ENCODE peak calls at places on chromosomes 11 and 22, in seven cellular contexts. T, O, G, E, B, Y and W are unnamed samples.

GRCh38 chr11:96272542-96273306 is 70.3 kb downstream of the MAML2 start:
- DNase-seq in T (no peak), O (no peak), G (peak; percentile 95), E (no peak), B (no peak), Y (no peak), W (no peak)

GRCh38 chr11:76621866-76622265 is 48.7 kb downstream of the LRRC32 start:
- DNase-seq in T (no peak), O (no peak), G (no peak), E (no peak), B (no peak), Y (no peak), W (no peak)

GRCh38 chr11:69902337-69902736 is 83.1 kb upstream of the FGF3 start:
- DNase-seq in T (peak; percentile 26), O (no peak), G (no peak), E (no peak), B (no peak), Y (no peak), W (no peak)

GRCh38 chr11:120057595-120058581 is 80.0 kb downstream of the TRIM29 start:
- DNase-seq in T (peak; percentile 55), O (peak; percentile 50), G (peak; percentile 51), E (no peak), B (no peak), Y (no peak), W (no peak)

GRCh38 chr11:75873417-75874148 is 58.6 kb downstream of the UVRAG start:
- DNase-seq in T (no peak), O (peak; percentile 24), G (no peak), E (no peak), B (no peak), Y (no peak), W (no peak)

GRCh38 chr22:44458044-44459020 is 39.7 kb downstream of the RTL6 start:
- DNase-seq in T (no peak), O (no peak), G (no peak), E (no peak), B (no peak), Y (no peak), W (no peak)

GRCh38 chr11:3837793-3838192 is 3.0 kb downstream of the RHOG start:
- DNase-seq in T (peak; percentile 81), O (no peak), G (no peak), E (no peak), B (no peak), Y (no peak), W (no peak)

GRCh38 chr22:25351631-25352293 is 132.3 kb downstream of the CRYBB2 start:
- DNase-seq in T (no peak), O (no peak), G (no peak), E (no peak), B (no peak), Y (no peak), W (no peak)

GRCh38 chr11:128133501-128133900 is 453.9 kb downstream of the ETS1 start:
- DNase-seq in T (peak; percentile 69), O (peak; percentile 79), G (no peak), E (no peak), B (no peak), Y (no peak), W (no peak)

GRCh38 chr11:75365711-75366181 is 14.3 kb upstream of the ARRB1 start:
- DNase-seq in T (peak; percentile 12), O (no peak), G (peak; percentile 58), E (no peak), B (no peak), Y (no peak), W (no peak)

GRCh38 chr11:100817620-100818019 is 130.5 kb downstream of the ARHGAP42 start:
- DNase-seq in T (no peak), O (no peak), G (no peak), E (no peak), B (no peak), Y (no peak), W (no peak)

DNA sequence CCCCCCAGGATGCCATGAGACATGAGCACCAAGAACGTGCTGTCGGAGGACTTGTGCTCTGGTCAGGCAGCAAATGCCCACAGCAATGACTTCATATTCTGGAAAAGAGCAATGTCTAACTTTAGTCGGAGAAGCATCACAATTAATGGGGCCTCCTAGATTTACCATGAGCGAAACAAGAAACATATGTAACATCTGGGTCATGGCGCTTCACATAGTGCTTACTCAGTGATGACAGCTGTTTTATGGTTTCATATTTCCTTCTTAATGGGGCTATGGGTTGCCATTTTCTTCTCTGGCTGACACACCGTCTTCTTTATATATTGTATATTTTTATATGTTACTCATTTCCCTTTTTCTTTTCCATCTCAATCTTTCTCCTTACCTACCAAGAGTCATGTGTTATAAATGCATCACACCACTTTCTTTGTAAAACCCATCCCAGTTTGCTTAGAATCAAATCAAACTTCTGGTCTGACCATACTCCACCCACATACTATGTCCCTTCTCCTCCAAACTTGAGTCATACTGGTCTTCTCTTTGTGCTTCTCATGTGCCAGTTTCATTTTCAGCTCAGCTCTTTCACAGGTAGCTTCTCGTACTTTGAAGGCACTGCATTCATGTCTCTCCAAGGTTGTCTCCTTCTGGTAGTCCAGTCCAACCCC is 9.4 kb upstream of the CASP12 start:
- DNase-seq in T (no peak), O (no peak), G (no peak), E (no peak), B (peak; percentile 79), Y (no peak), W (no peak)
- H3K27ac ChIP-seq in T (no peak overlapping the region), O (no peak overlapping the region), G (no peak overlapping the region), E (no peak overlapping the region), B (peak overlapping the region; percentile 86), Y (no peak overlapping the region), W (no peak overlapping the region)

GRCh38 chr11:67406420-67406968 is 2.6 kb downstream of the TBC1D10C start:
- DNase-seq in T (no peak), O (no peak), G (no peak), E (no peak), B (no peak), Y (no peak), W (no peak)
- H3K27ac ChIP-seq in T (no peak overlapping the region), O (no peak overlapping the region), G (no peak overlapping the region), E (peak overlapping the region; percentile 77), B (no peak overlapping the region), Y (peak overlapping the region; percentile 100), W (no peak overlapping the region)

DNA sequence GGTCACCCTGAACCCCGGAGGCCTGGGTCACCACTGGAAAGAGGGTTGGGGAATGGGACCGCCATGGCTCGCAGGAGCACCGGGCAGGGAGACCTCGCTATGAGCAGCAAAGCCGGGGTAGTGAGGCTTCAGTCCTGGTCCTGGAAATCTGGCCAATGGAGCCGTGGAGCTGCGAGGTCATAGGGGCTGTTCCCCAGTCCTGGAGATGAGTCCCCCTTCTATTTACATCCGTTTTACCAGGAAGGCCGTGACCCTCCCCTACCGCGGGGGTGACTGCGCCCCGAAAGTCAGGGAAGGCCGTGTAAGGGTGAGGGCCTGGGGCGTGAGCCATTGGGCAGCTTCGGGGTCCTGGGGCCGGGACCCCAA is 449 bp downstream of the PIDD1 start:
- DNase-seq in T (no peak), O (no peak), G (no peak), E (no peak), B (no peak), Y (no peak), W (no peak)
- H3K27ac ChIP-seq in T (no peak overlapping the region), O (no peak overlapping the region), G (no peak overlapping the region), E (peak overlapping the region; percentile 92), B (no peak overlapping the region), Y (peak overlapping the region; percentile 55), W (peak overlapping the region; percentile 47)

DNA sequence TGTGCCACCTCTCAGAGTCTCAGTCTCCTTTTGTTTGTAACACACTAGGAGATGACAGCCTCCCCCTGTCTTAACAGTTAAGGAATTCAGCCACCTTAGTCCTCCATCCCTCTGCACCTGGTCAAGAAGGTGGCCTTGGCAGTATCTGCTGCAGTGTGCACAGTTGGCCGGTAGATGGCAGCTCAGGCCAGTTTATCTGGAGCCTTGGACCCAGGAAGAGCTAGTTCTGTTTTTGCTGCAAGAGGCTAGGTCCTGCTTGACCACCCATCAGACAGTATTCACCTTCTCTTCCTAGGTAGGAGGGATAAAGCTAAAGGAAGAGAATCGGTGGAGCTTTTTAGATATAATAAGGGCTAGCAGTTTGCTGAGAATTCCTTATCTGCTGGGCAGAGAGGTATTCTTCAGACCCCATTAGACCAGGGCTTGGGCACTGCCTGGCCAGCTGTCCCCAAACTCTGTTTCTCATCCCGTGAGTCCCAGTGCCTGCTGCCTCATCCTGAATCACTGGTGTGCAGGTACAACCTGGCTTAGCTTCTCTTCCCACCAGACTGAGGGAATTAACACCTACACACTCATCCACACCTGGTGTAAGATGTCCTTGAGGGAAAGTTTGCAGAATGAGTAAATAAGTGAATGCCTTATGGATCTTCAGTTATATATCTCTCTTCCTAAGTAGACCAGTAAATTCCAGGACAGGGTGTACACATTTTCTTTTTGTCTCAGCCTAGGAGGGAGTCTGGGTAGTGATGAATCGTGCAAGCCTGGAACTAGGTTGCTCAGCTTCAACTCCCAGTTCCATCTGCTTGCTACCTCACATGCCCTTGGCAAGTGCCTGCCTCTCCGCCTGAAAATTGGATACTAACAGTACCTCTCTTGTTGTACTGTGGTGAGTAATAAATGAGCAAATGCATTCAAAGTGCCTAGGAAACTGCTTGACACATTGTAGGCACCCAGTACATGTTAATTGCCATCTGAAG is 70.8 kb upstream of the NARS2 start:
- DNase-seq in T (peak; percentile 69), O (peak; percentile 73), G (peak; percentile 96), E (peak; percentile 52), B (peak; percentile 48), Y (peak; percentile 81), W (peak; percentile 53)
- H3K27ac ChIP-seq in T (no peak overlapping the region), O (no peak overlapping the region), G (peak overlapping the region; percentile 78), E (no peak overlapping the region), B (no peak overlapping the region), Y (no peak overlapping the region), W (peak overlapping the region; percentile 74)

GRCh38 chr22:20568502-20569058 is 61.2 kb downstream of the MED15 start:
- DNase-seq in T (no peak), O (no peak), G (no peak), E (no peak), B (no peak), Y (no peak), W (no peak)

GRCh38 chr22:20566420-20567260 is 59.2 kb downstream of the MED15 start:
- DNase-seq in T (no peak), O (no peak), G (peak; percentile 87), E (no peak), B (no peak), Y (no peak), W (peak; percentile 57)

GRCh38 chr22:20565761-20566160 is 58.4 kb downstream of the MED15 start:
- DNase-seq in T (peak; percentile 38), O (no peak), G (no peak), E (no peak), B (no peak), Y (no peak), W (no peak)

GRCh38 chr22:20567993-20568417 is 60.6 kb downstream of the MED15 start:
- DNase-seq in T (no peak), O (no peak), G (peak; percentile 41), E (no peak), B (no peak), Y (peak; percentile 35), W (no peak)

GRCh38 chr22:20567371-20567847 is 60.0 kb downstream of the MED15 start:
- DNase-seq in T (no peak), O (no peak), G (peak; percentile 91), E (no peak), B (no peak), Y (no peak), W (peak; percentile 78)
- H3K27ac ChIP-seq in T (peak overlapping the region; percentile 45), O (no peak overlapping the region), G (peak overlapping the region; percentile 89), E (peak overlapping the region; percentile 78), B (peak overlapping the region; percentile 97), Y (peak overlapping the region; percentile 24), W (peak overlapping the region; percentile 91)